ENCODE peak calls at places on chromosomes 16 and 17, in seven cellular contexts. One of them, this sample, is unnamed.

GRCh38 chr17:47229535-47230443 is 20.6 kb downstream of the MYL4 start:
- DNase-seq in body of pancreas: peak; percentile 91
- DNase-seq in sciatic nerve: peak; percentile 92
- DNase-seq in B cell: peak; percentile 78
- DNase-seq in T-helper 2 cell: no peak
- DNase-seq in AG04450: peak; percentile 93
- DNase-seq in amniotic epithelial cell: peak; percentile 94
- DNase-seq in this sample: peak; percentile 89

GRCh38 chr16:70589998-70590471 is 56.3 kb upstream of the IL34 start:
- DNase-seq in body of pancreas: peak; percentile 62
- DNase-seq in sciatic nerve: peak; percentile 72
- DNase-seq in T-helper 2 cell: no peak
- DNase-seq in AG04450: no peak
- DNase-seq in B cell: no peak
- DNase-seq in amniotic epithelial cell: peak; percentile 70
- DNase-seq in this sample: no peak

GRCh38 chr17:16987830-16988601 is 16.1 kb upstream of the TNFRSF13B start:
- DNase-seq in AG04450: peak; percentile 27
- DNase-seq in body of pancreas: peak; percentile 77
- DNase-seq in amniotic epithelial cell: peak; percentile 75
- DNase-seq in T-helper 2 cell: no peak
- DNase-seq in sciatic nerve: peak; percentile 79
- DNase-seq in B cell: peak; percentile 92
- DNase-seq in this sample: peak; percentile 88

GRCh38 chr16:2471016-2471652 is at the start of gene NTN3:
- DNase-seq in T-helper 2 cell: no peak
- DNase-seq in body of pancreas: no peak
- DNase-seq in sciatic nerve: no peak
- DNase-seq in AG04450: no peak
- DNase-seq in B cell: no peak
- DNase-seq in amniotic epithelial cell: no peak
- DNase-seq in this sample: peak; percentile 46

GRCh38 chr16:4580245-4580644 is 24.1 kb downstream of the C16orf96 start:
- DNase-seq in body of pancreas: no peak
- DNase-seq in AG04450: no peak
- DNase-seq in B cell: no peak
- DNase-seq in T-helper 2 cell: no peak
- DNase-seq in sciatic nerve: no peak
- DNase-seq in amniotic epithelial cell: peak; percentile 8
- DNase-seq in this sample: no peak

GRCh38 chr17:7774037-7774659 is 56.6 kb downstream of the DNAH2 start:
- DNase-seq in AG04450: no peak
- DNase-seq in B cell: no peak
- DNase-seq in sciatic nerve: no peak
- DNase-seq in body of pancreas: peak; percentile 12
- DNase-seq in T-helper 2 cell: no peak
- DNase-seq in amniotic epithelial cell: peak; percentile 75
- DNase-seq in this sample: no peak

GRCh38 chr17:80286638-80286960 is 25.9 kb downstream of the RNF213 start:
- DNase-seq in B cell: no peak
- DNase-seq in amniotic epithelial cell: no peak
- DNase-seq in body of pancreas: no peak
- DNase-seq in T-helper 2 cell: no peak
- DNase-seq in sciatic nerve: no peak
- DNase-seq in AG04450: no peak
- DNase-seq in this sample: no peak

GRCh38 chr16:69931631-69932030 is 19.5 kb upstream of the CLEC18A start:
- DNase-seq in T-helper 2 cell: no peak
- DNase-seq in sciatic nerve: peak; percentile 54
- DNase-seq in AG04450: no peak
- DNase-seq in amniotic epithelial cell: no peak
- DNase-seq in B cell: no peak
- DNase-seq in body of pancreas: no peak
- DNase-seq in this sample: no peak

GRCh38 chr16:66953462-66954096 is 7.5 kb upstream of the CES3 start:
- DNase-seq in sciatic nerve: no peak
- DNase-seq in B cell: no peak
- DNase-seq in body of pancreas: no peak
- DNase-seq in AG04450: no peak
- DNase-seq in T-helper 2 cell: no peak
- DNase-seq in amniotic epithelial cell: no peak
- DNase-seq in this sample: no peak

GRCh38 chr16:66926171-66926570 is 836 bp upstream of the RRAD start:
- DNase-seq in B cell: no peak
- DNase-seq in amniotic epithelial cell: no peak
- DNase-seq in AG04450: no peak
- DNase-seq in T-helper 2 cell: no peak
- DNase-seq in sciatic nerve: no peak
- DNase-seq in body of pancreas: no peak
- DNase-seq in this sample: no peak

GRCh38 chr17:49074851-49075540 is 57.6 kb upstream of the B4GALNT2 start:
- DNase-seq in AG04450: no peak
- DNase-seq in sciatic nerve: no peak
- DNase-seq in amniotic epithelial cell: peak; percentile 82
- DNase-seq in B cell: no peak
- DNase-seq in body of pancreas: no peak
- DNase-seq in T-helper 2 cell: no peak
- DNase-seq in this sample: no peak

GRCh38 chr16:85612191-85612800 is 826 bp upstream of the GSE1 start:
- DNase-seq in B cell: no peak
- DNase-seq in body of pancreas: peak; percentile 94
- DNase-seq in T-helper 2 cell: no peak
- DNase-seq in amniotic epithelial cell: peak; percentile 93
- DNase-seq in sciatic nerve: peak; percentile 80
- DNase-seq in AG04450: peak; percentile 61
- DNase-seq in this sample: peak; percentile 67

GRCh38 chr17:57724729-57725125 is 20.4 kb downstream of the CCDC182 start:
- DNase-seq in body of pancreas: no peak
- DNase-seq in B cell: no peak
- DNase-seq in AG04450: no peak
- DNase-seq in T-helper 2 cell: no peak
- DNase-seq in sciatic nerve: no peak
- DNase-seq in amniotic epithelial cell: no peak
- DNase-seq in this sample: no peak

GRCh38 chr16:30956601-30957455 is 726 bp upstream of the SETD1A start:
- DNase-seq in T-helper 2 cell: peak; percentile 74
- DNase-seq in sciatic nerve: peak; percentile 92
- DNase-seq in amniotic epithelial cell: peak; percentile 88
- DNase-seq in AG04450: no peak
- DNase-seq in body of pancreas: peak; percentile 80
- DNase-seq in B cell: peak; percentile 82
- DNase-seq in this sample: peak; percentile 89

GRCh38 chr17:71447644-71448043 is 673.2 kb upstream of the SOX9 start:
- DNase-seq in B cell: no peak
- DNase-seq in amniotic epithelial cell: no peak
- DNase-seq in body of pancreas: no peak
- DNase-seq in sciatic nerve: no peak
- DNase-seq in T-helper 2 cell: no peak
- DNase-seq in AG04450: no peak
- DNase-seq in this sample: no peak

GRCh38 chr16:58197314-58198012 is 443 bp downstream of the CSNK2A2 start:
- DNase-seq in B cell: no peak
- DNase-seq in AG04450: no peak
- DNase-seq in sciatic nerve: no peak
- DNase-seq in body of pancreas: no peak
- DNase-seq in T-helper 2 cell: no peak
- DNase-seq in amniotic epithelial cell: no peak
- DNase-seq in this sample: no peak

GRCh38 chr17:51630101-51630671 is 369.8 kb downstream of the UTP18 start:
- DNase-seq in T-helper 2 cell: no peak
- DNase-seq in body of pancreas: no peak
- DNase-seq in AG04450: no peak
- DNase-seq in B cell: no peak
- DNase-seq in amniotic epithelial cell: no peak
- DNase-seq in sciatic nerve: no peak
- DNase-seq in this sample: no peak

GRCh38 chr17:6930754-6931153 is 65.1 kb upstream of the ALOX12 start:
- DNase-seq in AG04450: no peak
- DNase-seq in T-helper 2 cell: no peak
- DNase-seq in body of pancreas: no peak
- DNase-seq in amniotic epithelial cell: no peak
- DNase-seq in sciatic nerve: no peak
- DNase-seq in B cell: no peak
- DNase-seq in this sample: no peak

GRCh38 chr16:77157346-77157745 is 33.6 kb upstream of the MON1B start:
- DNase-seq in sciatic nerve: no peak
- DNase-seq in amniotic epithelial cell: no peak
- DNase-seq in body of pancreas: no peak
- DNase-seq in AG04450: no peak
- DNase-seq in T-helper 2 cell: no peak
- DNase-seq in B cell: no peak
- DNase-seq in this sample: no peak

GRCh38 chr17:2724783-2725164 is 13.2 kb upstream of the CLUH start:
- DNase-seq in amniotic epithelial cell: no peak
- DNase-seq in B cell: no peak
- DNase-seq in AG04450: no peak
- DNase-seq in body of pancreas: peak; percentile 42
- DNase-seq in T-helper 2 cell: no peak
- DNase-seq in sciatic nerve: no peak
- DNase-seq in this sample: no peak

GRCh38 chr16:86772231-86772510 is 193.8 kb downstream of the FOXL1 start:
- DNase-seq in AG04450: no peak
- DNase-seq in body of pancreas: no peak
- DNase-seq in sciatic nerve: no peak
- DNase-seq in amniotic epithelial cell: no peak
- DNase-seq in B cell: no peak
- DNase-seq in T-helper 2 cell: no peak
- DNase-seq in this sample: no peak

GRCh38 chr17:60107526-60108257 is 29.0 kb upstream of the HEATR6 start:
- DNase-seq in amniotic epithelial cell: peak; percentile 27
- DNase-seq in B cell: no peak
- DNase-seq in sciatic nerve: no peak
- DNase-seq in body of pancreas: no peak
- DNase-seq in AG04450: no peak
- DNase-seq in T-helper 2 cell: no peak
- DNase-seq in this sample: no peak

GRCh38 chr17:65514541-65514940 is 46.9 kb downstream of the AXIN2 start:
- DNase-seq in T-helper 2 cell: no peak
- DNase-seq in sciatic nerve: no peak
- DNase-seq in AG04450: no peak
- DNase-seq in B cell: no peak
- DNase-seq in body of pancreas: no peak
- DNase-seq in amniotic epithelial cell: peak; percentile 27
- DNase-seq in this sample: no peak

GRCh38 chr17:73223626-73224616 is 31.1 kb downstream of the COG1 start:
- DNase-seq in amniotic epithelial cell: peak; percentile 11
- DNase-seq in AG04450: no peak
- DNase-seq in body of pancreas: no peak
- DNase-seq in T-helper 2 cell: no peak
- DNase-seq in B cell: no peak
- DNase-seq in sciatic nerve: no peak
- DNase-seq in this sample: no peak

GRCh38 chr16:23898682-23899430 is 63.1 kb downstream of the PRKCB start:
- DNase-seq in sciatic nerve: no peak
- DNase-seq in B cell: no peak
- DNase-seq in T-helper 2 cell: no peak
- DNase-seq in amniotic epithelial cell: no peak
- DNase-seq in body of pancreas: no peak
- DNase-seq in AG04450: no peak
- DNase-seq in this sample: no peak

GRCh38 chr16:55242667-55243066 is 81.3 kb upstream of the IRX6 start:
- DNase-seq in amniotic epithelial cell: no peak
- DNase-seq in body of pancreas: no peak
- DNase-seq in AG04450: no peak
- DNase-seq in B cell: no peak
- DNase-seq in sciatic nerve: no peak
- DNase-seq in T-helper 2 cell: no peak
- DNase-seq in this sample: no peak

GRCh38 chr17:82933911-82934310 is 94.1 kb upstream of the ZNF750 start:
- DNase-seq in sciatic nerve: peak; percentile 46
- DNase-seq in B cell: peak; percentile 26
- DNase-seq in amniotic epithelial cell: no peak
- DNase-seq in body of pancreas: no peak
- DNase-seq in AG04450: no peak
- DNase-seq in T-helper 2 cell: no peak
- DNase-seq in this sample: no peak

GRCh38 chr16:67150833-67151396 is at the start of gene B3GNT9:
- DNase-seq in sciatic nerve: peak; percentile 86
- DNase-seq in T-helper 2 cell: no peak
- DNase-seq in B cell: no peak
- DNase-seq in body of pancreas: no peak
- DNase-seq in AG04450: peak; percentile 37
- DNase-seq in amniotic epithelial cell: peak; percentile 71
- DNase-seq in this sample: no peak

GRCh38 chr17:48328457-48328856 is 101.6 kb downstream of the SKAP1 start:
- DNase-seq in B cell: no peak
- DNase-seq in AG04450: no peak
- DNase-seq in amniotic epithelial cell: no peak
- DNase-seq in sciatic nerve: no peak
- DNase-seq in T-helper 2 cell: no peak
- DNase-seq in body of pancreas: no peak
- DNase-seq in this sample: no peak

GRCh38 chr17:71679832-71680231 is 441.0 kb upstream of the SOX9 start:
- DNase-seq in sciatic nerve: no peak
- DNase-seq in body of pancreas: no peak
- DNase-seq in AG04450: no peak
- DNase-seq in T-helper 2 cell: no peak
- DNase-seq in amniotic epithelial cell: no peak
- DNase-seq in B cell: no peak
- DNase-seq in this sample: no peak

GRCh38 chr17:55466671-55467070 is 44.6 kb downstream of the SMIM36 start:
- DNase-seq in body of pancreas: no peak
- DNase-seq in B cell: no peak
- DNase-seq in amniotic epithelial cell: no peak
- DNase-seq in T-helper 2 cell: no peak
- DNase-seq in AG04450: no peak
- DNase-seq in sciatic nerve: no peak
- DNase-seq in this sample: no peak

GRCh38 chr16:83530293-83530692 is 277.5 kb upstream of the HSBP1 start:
- DNase-seq in amniotic epithelial cell: no peak
- DNase-seq in T-helper 2 cell: no peak
- DNase-seq in AG04450: no peak
- DNase-seq in sciatic nerve: no peak
- DNase-seq in B cell: no peak
- DNase-seq in body of pancreas: no peak
- DNase-seq in this sample: no peak

GRCh38 chr16:17331071-17331521 is 139.7 kb downstream of the XYLT1 start:
- DNase-seq in T-helper 2 cell: no peak
- DNase-seq in amniotic epithelial cell: no peak
- DNase-seq in B cell: peak; percentile 34
- DNase-seq in AG04450: no peak
- DNase-seq in body of pancreas: no peak
- DNase-seq in sciatic nerve: no peak
- DNase-seq in this sample: no peak

GRCh38 chr16:66924527-66925321 is 611 bp downstream of the RRAD start:
- DNase-seq in AG04450: no peak
- DNase-seq in T-helper 2 cell: peak; percentile 22
- DNase-seq in amniotic epithelial cell: no peak
- DNase-seq in B cell: no peak
- DNase-seq in body of pancreas: no peak
- DNase-seq in sciatic nerve: no peak
- DNase-seq in this sample: no peak

GRCh38 chr17:39166437-39167335 is 725 bp upstream of the ARL5C start:
- DNase-seq in T-helper 2 cell: no peak
- DNase-seq in B cell: no peak
- DNase-seq in AG04450: no peak
- DNase-seq in amniotic epithelial cell: no peak
- DNase-seq in body of pancreas: peak; percentile 76
- DNase-seq in sciatic nerve: no peak
- DNase-seq in this sample: no peak